ENCODE peak calls at places on chromosomes 1 and 21, in four cellular contexts. O is gastrocnemius medialis, C is upper lobe of right lung, H is uterus. R is an unnamed sample.

GRCh38 chr1:23496490-23497181 is 12.7 kb upstream of the ASAP3 start:
- DNase-seq in O (no peak), C (no peak), H (no peak), R (no peak)

GRCh38 chr21:43809346-43809799 is 20.0 kb downstream of the RRP1 start:
- DNase-seq in O (no peak), C (no peak), H (no peak), R (no peak)

GRCh38 chr1:19074361-19074901 is 118.0 kb upstream of the IFFO2 start:
- DNase-seq in O (no peak), C (no peak), H (no peak), R (no peak)

GRCh38 chr1:209769171-209769904 is 13.5 kb downstream of the TRAF3IP3 start:
- DNase-seq in O (peak; percentile 27), C (peak; percentile 76), H (peak; percentile 56), R (peak; percentile 77)

GRCh38 chr1:154730986-154731489 is 123.1 kb upstream of the ADAR start:
- DNase-seq in O (no peak), C (no peak), H (peak; percentile 85), R (no peak)

GRCh38 chr1:205199090-205199930 is 12.2 kb downstream of the DSTYK start:
- DNase-seq in O (no peak), C (no peak), H (no peak), R (no peak)

GRCh38 chr1:54111624-54112023 is 41.2 kb downstream of the CDCP2 start:
- DNase-seq in O (no peak), C (no peak), H (no peak), R (no peak)

GRCh38 chr1:108636876-108637275 is 24.0 kb downstream of the HENMT1 start:
- DNase-seq in O (no peak), C (no peak), H (no peak), R (no peak)

GRCh38 chr1:188269956-188270355 is 1441.2 kb downstream of the PLA2G4A start:
- DNase-seq in O (no peak), C (no peak), H (no peak), R (no peak)

GRCh38 chr21:38798481-38798882 is 7.2 kb upstream of the ETS2 start:
- DNase-seq in O (no peak), C (no peak), H (no peak), R (no peak)

GRCh38 chr1:37556712-37557196 is at the start of gene DNALI1:
- DNase-seq in O (peak; percentile 56), C (peak; percentile 94), H (peak; percentile 89), R (peak; percentile 26)

GRCh38 chr1:32455958-32456357 is 8.9 kb upstream of the ZBTB8B start:
- DNase-seq in O (no peak), C (no peak), H (no peak), R (no peak)

GRCh38 chr1:22122273-22123070 is 20.4 kb downstream of the WNT4 start:
- DNase-seq in O (no peak), C (no peak), H (no peak), R (no peak)

GRCh38 chr1:54158071-54158470 is 5.3 kb upstream of the CDCP2 start:
- DNase-seq in O (no peak), C (peak; percentile 15), H (no peak), R (no peak)

GRCh38 chr1:239806900-239807299 is 284.8 kb upstream of the FMN2 start:
- DNase-seq in O (no peak), C (no peak), H (no peak), R (no peak)

GRCh38 chr1:15406911-15407559 is 2.7 kb upstream of the EFHD2 start:
- DNase-seq in O (no peak), C (no peak), H (peak; percentile 83), R (peak; percentile 37)

GRCh38 chr21:42538479-42539275 is 25.0 kb downstream of the SLC37A1 start:
- DNase-seq in O (no peak), C (peak; percentile 39), H (no peak), R (no peak)

GRCh38 chr1:18871401-18872070 is 12.1 kb upstream of the TAS1R2 start:
- DNase-seq in O (no peak), C (no peak), H (no peak), R (no peak)

GRCh38 chr1:213690341-213690917 is 297.3 kb upstream of the PROX1 start:
- DNase-seq in O (no peak), C (no peak), H (no peak), R (no peak)

GRCh38 chr1:205387845-205388244 is 31.1 kb upstream of the KLHDC8A start:
- DNase-seq in O (no peak), C (no peak), H (no peak), R (no peak)

GRCh38 chr1:219387211-219387610 is 213.5 kb downstream of the LYPLAL1 start:
- DNase-seq in O (no peak), C (no peak), H (no peak), R (no peak)

GRCh38 chr21:15050588-15051377 is 14.0 kb downstream of the NRIP1 start:
- DNase-seq in O (no peak), C (no peak), H (no peak), R (no peak)
- H3K4me3 ChIP-seq in O (no peak overlapping the region), C (no peak overlapping the region), H (no peak overlapping the region), R (no peak overlapping the region)

GRCh38 chr1:228783415-228784045 is 48.3 kb downstream of the RHOU start:
- DNase-seq in O (no peak), C (no peak), H (no peak), R (no peak)

GRCh38 chr1:228784191-228784590 is 48.9 kb downstream of the RHOU start:
- DNase-seq in O (no peak), C (no peak), H (no peak), R (no peak)

GRCh38 chr1:228781161-228781771 is 46.0 kb downstream of the RHOU start:
- DNase-seq in O (no peak), C (no peak), H (peak; percentile 38), R (no peak)

GRCh38 chr1:228781801-228782661 is 46.8 kb downstream of the RHOU start:
- DNase-seq in O (no peak), C (no peak), H (no peak), R (no peak)

DNA sequence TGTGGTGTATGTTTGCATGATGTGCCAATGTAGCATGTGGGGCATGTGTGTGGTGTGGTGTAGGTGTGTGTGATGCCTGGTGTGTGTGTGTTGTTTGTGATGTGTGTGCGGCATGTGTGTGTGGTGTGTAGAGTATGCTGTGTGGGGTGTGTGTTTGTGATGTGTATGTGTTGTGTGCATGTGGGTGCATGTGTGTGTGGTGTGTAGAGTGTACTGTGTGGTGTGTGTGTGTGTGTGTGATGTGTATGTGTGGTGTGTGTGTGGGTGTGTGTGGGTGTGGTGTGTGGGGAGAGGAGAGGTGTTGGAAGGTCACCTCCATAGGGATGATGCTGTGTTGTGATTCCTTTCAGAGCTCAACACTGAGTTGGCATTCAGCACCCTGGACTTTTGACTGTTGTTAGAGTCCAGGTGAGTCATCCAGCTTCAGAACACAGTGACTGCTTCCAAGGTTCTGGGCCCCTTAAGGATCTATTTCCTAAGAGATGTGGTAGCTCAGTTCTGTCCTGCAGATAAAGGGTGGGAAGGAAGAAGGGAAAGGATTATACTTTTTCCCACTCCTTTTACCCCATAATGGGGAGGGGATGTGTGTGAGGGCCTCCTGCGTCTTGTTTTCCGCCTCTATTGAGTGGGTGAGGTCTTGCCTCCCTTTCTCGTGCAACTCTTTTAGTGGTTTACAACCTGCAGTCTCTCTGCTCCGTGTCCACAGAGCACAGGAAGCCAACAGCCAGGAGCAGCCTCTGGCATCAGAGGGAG is 47.6 kb downstream of the RHOU start:
- DNase-seq in O (peak; percentile 76), C (no peak), H (peak; percentile 43), R (no peak)
- TF ChIP-seq CTCF in O (no peak), C (no peak), H (no peak), R (no peak)

GRCh38 chr1:65359888-65360287 is 50.5 kb downstream of the DNAJC6 start:
- DNase-seq in O (no peak), C (no peak), H (no peak), R (no peak)
- H3K4me3 ChIP-seq in O (no peak overlapping the region), C (no peak overlapping the region), H (no peak overlapping the region), R (no peak overlapping the region)

GRCh38 chr1:180533571-180533987 is 25.2 kb upstream of the OVAAL start:
- DNase-seq in O (peak; percentile 26), C (peak; percentile 77), H (peak; percentile 39), R (no peak)
- TF ChIP-seq CTCF in O (peak; percentile 76), C (peak; percentile 86), H (peak; percentile 56), R (peak; percentile 85)

GRCh38 chr1:100131623-100132022 is 1.1 kb downstream of the SASS6 start:
- DNase-seq in O (no peak), C (no peak), H (no peak), R (no peak)
- H3K4me3 ChIP-seq in O (peak overlapping the region; percentile 90), C (no peak overlapping the region), H (no peak overlapping the region), R (peak overlapping the region; percentile 96)

DNA sequence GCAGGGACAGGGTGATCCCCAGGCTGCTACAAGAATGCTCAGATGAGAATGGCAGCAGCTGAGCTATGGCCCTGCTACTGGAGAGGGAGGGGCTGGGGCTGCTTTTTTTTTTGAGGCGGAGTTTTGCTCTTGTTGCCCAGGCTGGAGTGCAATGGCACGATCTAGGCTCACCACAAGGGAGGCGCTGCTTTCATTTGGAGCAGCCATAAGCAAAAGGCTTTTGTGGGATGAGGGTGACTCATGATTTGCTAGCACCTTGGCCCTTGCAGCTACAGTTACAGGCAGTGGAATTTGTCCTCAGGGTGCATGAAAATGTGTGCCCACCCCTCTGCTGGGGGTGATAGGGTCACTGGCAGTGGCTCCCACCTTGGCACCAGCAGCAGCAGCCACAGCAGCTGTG is 32.4 kb upstream of the CYP4A22 start:
- DNase-seq in O (no peak), C (no peak), H (no peak), R (no peak)
- TF ChIP-seq CTCF in O (no peak), C (no peak), H (no peak), R (no peak)

DNA sequence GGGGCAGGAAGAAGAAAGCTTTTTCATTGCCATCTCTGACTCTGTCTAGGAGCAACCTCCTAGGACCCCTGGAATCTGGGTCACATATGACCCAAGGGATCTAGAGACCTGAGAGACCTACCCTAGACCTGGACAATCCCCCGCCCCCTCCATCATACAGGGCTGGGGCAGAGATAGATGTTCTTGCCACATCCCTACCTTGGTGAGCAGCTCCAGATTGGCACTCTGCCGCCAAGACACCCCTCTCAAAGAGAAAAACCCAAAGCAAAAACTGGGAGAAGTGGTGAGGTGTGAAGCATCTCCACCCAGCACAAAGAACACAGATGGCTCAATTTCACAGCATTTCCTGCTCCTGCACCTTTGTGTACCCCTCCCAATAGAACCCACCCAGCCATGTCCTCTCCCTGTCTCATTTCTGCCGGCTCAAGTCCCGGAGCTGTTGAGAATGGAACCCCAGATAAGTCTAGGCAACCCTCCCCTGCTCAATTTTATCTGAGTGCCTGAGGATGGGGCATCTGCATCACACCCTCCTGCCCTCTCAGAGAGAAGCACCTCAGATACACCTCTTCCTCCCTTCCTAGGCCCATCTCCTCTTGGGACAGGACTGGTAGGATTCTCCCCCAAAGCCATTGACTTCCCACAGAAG is 1.2 kb downstream of the KIF21B start:
- DNase-seq in O (no peak), C (no peak), H (no peak), R (no peak)
- H3K4me3 ChIP-seq in O (peak overlapping the region; percentile 57), C (peak overlapping the region; percentile 63), H (peak overlapping the region; percentile 43), R (peak overlapping the region; percentile 64)

DNA sequence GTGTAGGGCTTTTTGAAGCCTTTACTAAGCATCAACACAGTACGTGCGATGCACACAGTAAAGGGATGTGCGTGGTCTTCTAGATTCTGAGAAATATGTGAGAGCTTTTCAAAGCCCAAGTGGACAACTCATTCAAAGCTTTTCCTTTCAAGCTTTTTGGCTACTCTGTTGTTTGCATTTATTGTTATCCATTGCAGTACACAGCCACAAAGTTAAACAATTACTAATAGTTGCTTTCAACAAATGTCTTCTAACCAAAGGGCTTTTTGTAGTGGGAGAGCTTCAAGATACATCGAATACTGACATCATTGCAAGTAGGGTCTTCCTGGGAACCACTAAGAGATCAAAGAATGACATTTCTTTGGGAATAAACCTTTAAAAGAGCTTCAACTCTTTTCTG is 97.9 kb upstream of the ETV3 start:
- DNase-seq in O (no peak), C (no peak), H (no peak), R (no peak)
- TF ChIP-seq CTCF in O (no peak), C (no peak), H (no peak), R (no peak)

R was measured in AG04449.